ENCODE peak calls at places on chromosomes 16 and 17, in five cellular contexts. D is activated CD4-positive, alpha-beta T cell treated with anti-CD3 and anti-CD28 coated beads for 24 hours; L is M059J; F is chondrocyte; W is mesendoderm. Y is an unnamed sample.

GRCh38 chr17:56795510-56795909 is 38.2 kb downstream of the C17orf67 start:
- DNase-seq in L (no peak), D (no peak), W (no peak), F (no peak), Y (no peak)

GRCh38 chr17:77085916-77086432 is 54.8 kb upstream of the SEC14L1 start:
- DNase-seq in L (no peak), D (no peak), F (no peak), W (no peak), Y (peak)

GRCh38 chr16:79571753-79572544 is 28.6 kb downstream of the MAF start:
- DNase-seq in W (peak), F (no peak), L (no peak), D (no peak), Y (no peak)

GRCh38 chr17:8785547-8786412 is 13.4 kb downstream of the MFSD6L start:
- DNase-seq in F (no peak), L (peak), W (peak), D (peak), Y (no peak)

GRCh38 chr17:50988427-50988826 is 122.3 kb upstream of the TOB1 start:
- DNase-seq in W (no peak), F (no peak), L (no peak), D (no peak), Y (no peak)

GRCh38 chr17:4710693-4711634 is 532 bp downstream of the ARRB2 start:
- DNase-seq in L (no peak), F (no peak), D (peak), W (no peak), Y (no peak)

GRCh38 chr16:4431023-4431422 is 5.4 kb downstream of the DNAJA3 start:
- DNase-seq in F (no peak), W (no peak), L (no peak), D (no peak), Y (no peak)

GRCh38 chr16:27241658-27242057 is 26.9 kb downstream of the NSMCE1 start:
- DNase-seq in D (no peak), W (no peak), L (no peak), F (no peak), Y (no peak)

GRCh38 chr17:64063766-64064224 is 43.4 kb upstream of the ICAM2 start:
- DNase-seq in D (peak), W (peak), F (no peak), L (peak), Y (no peak)

GRCh38 chr17:82750241-82750905 is 1.5 kb upstream of the TBCD start:
- DNase-seq in D (no peak), F (no peak), W (peak), L (no peak), Y (no peak)

GRCh38 chr17:68390888-68391545 is 66.3 kb downstream of the WIPI1 start:
- DNase-seq in W (no peak), D (no peak), F (no peak), L (no peak), Y (no peak)

GRCh38 chr17:49290690-49291326 is 60.2 kb upstream of the PHOSPHO1 start:
- DNase-seq in D (peak), L (peak), W (peak), F (no peak), Y (no peak)

GRCh38 chr17:83053779-83054451 is 25.5 kb upstream of the METRNL start:
- DNase-seq in W (no peak), L (no peak), D (no peak), F (peak), Y (no peak)

GRCh38 chr17:50663812-50664374 is 29.2 kb downstream of the ABCC3 start:
- DNase-seq in W (no peak), F (no peak), L (no peak), D (no peak), Y (no peak)

GRCh38 chr17:9225305-9226101 is 204.2 kb downstream of the NTN1 start:
- DNase-seq in L (no peak), F (peak), D (no peak), W (peak), Y (no peak)